ENCODE peak calls at places on chromosomes 1 and 21, in five cellular contexts. B is spleen; S is CD8-positive, alpha-beta T cell; V is lower lobe of right lung; Z is stomach. T is an unnamed sample. For H3K36me3, the result is how much of the 10 kb centered on the place peaks cover.

GRCh38 chr1:173190101-173190895 is 16.8 kb downstream of the TNFSF4 start:
- DNase-seq in S (no peak), Z (peak), V (peak), B (no peak), T (peak)

GRCh38 chr1:23421752-23422312 is 2.7 kb downstream of the TCEA3 start:
- DNase-seq in S (no peak), B (no peak), V (no peak), Z (no peak), T (no peak)

GRCh38 chr1:201172999-201173610 is 17.5 kb upstream of the IGFN1 start:
- DNase-seq in V (no peak), B (no peak), S (no peak), Z (no peak), T (no peak)

GRCh38 chr1:183982172-183982963 is 55.2 kb downstream of the COLGALT2 start:
- DNase-seq in S (no peak), V (no peak), Z (no peak), B (no peak), T (no peak)

GRCh38 chr1:18965206-18966173 is 9.0 kb upstream of the IFFO2 start:
- DNase-seq in Z (no peak), V (no peak), B (peak), S (no peak), T (peak)

GRCh38 chr1:4741876-4742423 is 87.5 kb downstream of the AJAP1 start:
- DNase-seq in Z (no peak), S (no peak), B (no peak), V (no peak), T (no peak)

GRCh38 chr21:41766051-41766882 is 585 bp downstream of the RIPK4 start:
- DNase-seq in V (no peak), B (peak), Z (no peak), S (no peak), T (no peak)

GRCh38 chr1:234745844-234746797 is 136.1 kb upstream of the IRF2BP2 start:
- DNase-seq in V (no peak), S (no peak), B (no peak), Z (no peak), T (peak)

DNA sequence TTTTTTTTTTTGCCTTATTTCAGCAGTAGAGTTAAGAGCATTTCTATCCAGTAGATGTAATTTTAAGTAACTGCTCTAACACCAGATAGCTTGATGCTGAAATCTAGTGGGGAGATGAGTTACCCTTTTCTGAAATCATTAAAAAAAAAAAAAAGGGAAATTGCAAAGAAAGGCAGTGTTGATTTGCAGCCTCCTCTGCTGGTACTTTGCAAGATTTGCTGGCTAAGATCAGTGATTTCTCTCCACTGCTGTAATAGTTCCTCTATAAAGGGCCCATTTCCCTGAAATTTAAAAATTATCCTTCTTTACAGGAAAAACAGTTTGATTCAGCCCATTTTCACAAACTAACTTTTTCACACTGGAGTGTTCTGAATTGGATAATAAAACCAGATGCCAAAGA is 120.6 kb downstream of the PTBP2 start:
- DNase-seq in S (no peak), V (no peak), Z (no peak), B (no peak), T (no peak)
- TF ChIP-seq CTCF in S (no peak), V (no peak), Z (no peak), B (no peak), T (peak)

DNA sequence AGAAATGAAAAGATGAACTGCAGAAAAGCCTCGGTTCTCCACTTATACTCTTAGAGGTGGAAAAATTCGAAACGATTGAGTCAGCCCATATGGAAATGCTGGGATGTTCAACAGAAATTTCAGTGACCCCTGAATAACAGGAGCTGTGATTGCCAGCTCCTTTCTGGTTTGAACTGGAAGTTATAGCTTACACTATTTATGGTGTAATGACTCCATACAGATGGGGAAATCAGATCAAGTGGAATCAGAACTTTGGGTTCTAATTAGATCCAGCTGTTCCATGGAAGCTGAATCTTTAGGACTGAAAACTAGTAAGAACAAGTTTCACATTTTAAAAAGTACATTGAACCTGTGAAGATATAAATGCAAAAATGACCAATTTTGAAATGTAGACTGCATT is 569.3 kb upstream of the ZRANB2 start:
- DNase-seq in Z (no peak), S (no peak), V (no peak), B (no peak), T (no peak)
- H3K4me3 ChIP-seq in Z (no peak), S (no peak), V (no peak), B (no peak), T (no peak)

GRCh38 chr1:35454616-35455015 is 102.6 kb downstream of the KIAA0319L start:
- DNase-seq in Z (no peak), B (no peak), V (no peak), S (no peak), T (no peak)

GRCh38 chr1:35449334-35450008 is 107.7 kb downstream of the KIAA0319L start:
- DNase-seq in S (no peak), V (no peak), Z (no peak), B (no peak), T (peak)

GRCh38 chr1:35454175-35454574 is 103.0 kb downstream of the KIAA0319L start:
- DNase-seq in Z (no peak), V (no peak), B (no peak), S (no peak), T (no peak)

GRCh38 chr1:35451125-35451528 is 106.1 kb downstream of the KIAA0319L start:
- DNase-seq in S (peak), V (peak), Z (peak), B (peak), T (peak)

DNA sequence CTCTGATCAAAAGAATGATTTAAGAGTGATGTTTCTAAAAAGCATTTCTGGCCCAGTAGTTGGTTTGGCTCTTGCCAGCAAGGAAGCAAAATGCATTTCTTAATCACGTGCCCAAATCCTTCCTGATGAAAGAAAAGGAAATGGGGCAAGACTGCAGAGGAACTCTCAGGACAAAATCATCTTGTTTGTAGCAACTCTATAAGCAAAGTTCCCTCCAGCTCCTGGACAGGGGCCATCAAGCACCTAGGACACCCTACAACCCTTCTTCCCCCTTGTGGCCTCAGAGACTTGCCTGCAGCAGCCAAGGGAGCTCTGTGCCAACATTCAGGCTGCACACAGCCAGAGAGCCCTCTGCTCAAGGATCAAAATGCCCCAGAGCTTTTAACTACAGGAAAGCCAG is 105.1 kb downstream of the KIAA0319L start:
- DNase-seq in V (peak), Z (peak), B (no peak), S (no peak), T (no peak)
- H3K36me3 ChIP-seq in V (half or more), Z (under half), B (under half), S (under half), T (under half)

GRCh38 chr1:117971777-117972176 is 42.2 kb downstream of the WDR3 start:
- DNase-seq in S (no peak), V (no peak), Z (no peak), B (no peak), T (no peak)

GRCh38 chr1:117970251-117970650 is 40.7 kb downstream of the WDR3 start:
- DNase-seq in S (no peak), B (no peak), Z (no peak), V (no peak), T (no peak)

GRCh38 chr1:117964290-117965038 is 34.9 kb downstream of the WDR3 start:
- DNase-seq in V (no peak), S (no peak), B (no peak), Z (no peak), T (no peak)

GRCh38 chr1:117967900-117968299 is 38.4 kb downstream of the WDR3 start:
- DNase-seq in Z (no peak), S (no peak), B (no peak), V (no peak), T (no peak)

DNA sequence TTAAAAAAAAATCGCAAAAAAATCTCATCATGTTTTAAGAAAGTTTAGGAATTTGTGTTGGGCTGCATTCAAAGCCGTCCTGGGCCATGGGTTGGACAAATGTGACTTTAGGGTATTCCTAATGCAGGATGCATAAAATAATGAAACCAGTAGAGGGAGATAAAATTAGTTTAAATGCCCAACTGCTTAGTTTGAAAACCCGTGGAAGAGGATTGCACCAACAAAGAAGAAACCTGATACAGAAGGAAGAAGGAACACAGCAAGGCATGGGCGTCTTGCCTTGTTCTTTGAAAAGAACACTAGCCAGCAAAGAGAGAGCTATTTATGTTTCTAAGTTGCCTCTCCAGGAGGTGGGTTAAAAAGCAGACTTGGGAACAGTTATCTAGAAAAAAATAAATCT is 37.9 kb downstream of the WDR3 start:
- DNase-seq in Z (no peak), B (no peak), V (no peak), S (no peak), T (no peak)
- TF ChIP-seq CTCF in Z (no peak), B (no peak), V (no peak), S (no peak), T (no peak)

GRCh38 chr1:209672705-209673630 is 2.2 kb upstream of the G0S2 start:
- DNase-seq in B (no peak), V (no peak), S (no peak), Z (no peak), T (no peak)

GRCh38 chr1:209675567-209676154 is 449 bp downstream of the G0S2 start:
- DNase-seq in Z (peak), V (peak), S (no peak), B (peak), T (no peak)

GRCh38 chr1:209673631-209674417 is 1.4 kb upstream of the G0S2 start:
- DNase-seq in V (no peak), S (no peak), Z (no peak), B (peak), T (no peak)

GRCh38 chr1:209678981-209679539 is 3.8 kb downstream of the G0S2 start:
- DNase-seq in Z (no peak), B (no peak), V (no peak), S (no peak), T (no peak)

DNA sequence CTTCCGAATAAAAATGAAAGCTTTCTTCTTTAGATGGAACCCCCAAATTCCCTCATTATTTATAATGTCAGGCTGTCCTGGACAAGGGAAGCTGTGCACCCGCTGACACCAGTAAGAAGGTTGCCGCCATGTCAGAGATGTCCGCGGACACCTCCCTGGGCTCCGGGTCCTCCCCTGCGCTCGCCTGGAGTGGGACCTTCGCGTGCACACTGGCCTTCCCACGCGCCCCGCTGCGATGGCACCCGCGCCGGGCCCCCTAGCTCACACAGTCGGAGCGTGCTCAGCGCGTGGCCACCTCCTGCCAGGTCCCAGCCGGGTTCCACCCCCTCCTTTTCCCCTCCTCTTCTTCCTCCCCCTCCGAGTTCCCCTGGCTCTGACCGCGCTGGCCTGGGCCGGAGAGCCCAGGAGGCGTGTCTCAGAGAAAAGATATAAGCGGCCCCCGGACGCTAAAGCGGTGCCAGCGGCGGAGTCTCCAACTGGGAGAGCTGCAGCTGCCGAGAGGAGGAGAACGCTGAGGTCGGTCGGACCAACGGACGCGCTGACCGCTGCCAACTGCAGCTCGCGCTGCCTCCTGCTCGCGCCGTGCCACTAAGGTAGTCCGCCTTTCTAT is at the start of gene G0S2:
- DNase-seq in Z (peak), V (peak), B (peak), S (no peak), T (no peak)
- H3K4me3 ChIP-seq in Z (peak), V (peak), B (peak), S (peak), T (peak)

DNA sequence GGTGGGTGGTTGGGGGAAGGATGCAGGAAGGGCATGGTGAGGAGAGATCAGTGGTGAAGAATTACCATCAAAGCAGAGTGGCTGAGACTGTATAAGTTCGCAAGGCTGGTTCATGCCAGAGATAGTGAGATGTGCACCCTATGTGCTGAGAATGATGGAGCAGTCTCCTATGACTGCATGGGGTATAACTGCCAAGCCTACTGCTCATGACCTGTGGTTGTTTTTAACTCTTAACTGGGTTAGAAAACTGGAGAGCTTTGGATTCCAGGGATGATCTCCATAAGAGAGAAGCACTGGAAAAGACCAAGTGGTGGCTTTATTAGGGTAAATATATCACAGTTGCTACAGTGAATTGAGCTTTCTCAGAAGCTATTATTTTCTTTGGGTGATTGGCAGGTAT is 16.2 kb downstream of the WNT2B start:
- DNase-seq in V (no peak), B (no peak), Z (no peak), S (no peak), T (no peak)
- H3K36me3 ChIP-seq in V (under half), B (under half), Z (under half), S (under half), T (under half)

GRCh38 chr1:180217021-180217420 is 13.0 kb upstream of the LHX4 start:
- DNase-seq in V (no peak), B (no peak), S (no peak), Z (no peak), T (no peak)

GRCh38 chr1:180211860-180212229 is 18.2 kb upstream of the LHX4 start:
- DNase-seq in V (no peak), B (no peak), Z (no peak), S (no peak), T (no peak)

GRCh38 chr1:180211156-180211859 is 18.8 kb upstream of the LHX4 start:
- DNase-seq in V (peak), S (no peak), B (peak), Z (no peak), T (no peak)

GRCh38 chr1:180215856-180216625 is 14.0 kb upstream of the LHX4 start:
- DNase-seq in S (no peak), V (no peak), B (no peak), Z (no peak), T (no peak)

DNA sequence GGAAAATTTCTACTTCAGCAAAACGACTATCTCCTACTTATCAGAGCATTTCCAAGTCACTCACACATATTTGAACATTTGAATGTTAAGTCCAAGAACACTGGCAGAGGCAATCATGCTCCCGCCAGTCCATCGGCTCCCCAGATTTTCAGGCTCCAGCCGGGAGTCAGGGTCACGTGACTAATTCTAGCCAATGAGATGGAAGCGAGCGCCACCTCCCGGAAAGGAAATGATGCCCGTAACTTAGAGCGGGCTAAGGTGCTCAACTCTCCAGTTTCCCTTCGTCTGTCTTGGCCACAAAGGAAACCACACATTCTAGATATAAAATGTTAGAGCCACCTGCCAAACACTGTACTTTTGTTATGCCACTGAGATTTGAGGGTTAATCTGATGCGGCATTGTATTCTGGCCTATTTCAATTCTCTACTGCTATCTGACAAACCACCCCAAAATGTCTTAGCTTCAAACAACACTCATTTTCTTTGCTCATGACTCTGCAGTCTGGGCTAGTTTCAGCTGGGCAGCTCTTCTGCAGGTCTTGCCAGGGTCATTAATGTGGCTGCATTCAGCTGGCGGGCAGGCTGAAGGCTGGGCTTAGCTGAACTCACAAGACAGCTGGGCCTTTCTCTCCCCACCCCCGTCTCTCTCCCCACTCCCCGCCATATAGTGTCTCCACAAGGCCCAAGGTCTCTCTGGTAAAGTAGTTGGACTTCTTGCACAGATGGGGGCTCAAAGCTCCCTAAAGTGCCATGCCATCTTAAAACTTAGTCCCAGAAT is 16.5 kb upstream of the LHX4 start:
- DNase-seq in V (no peak), B (peak), S (peak), Z (no peak), T (no peak)
- TF ChIP-seq CTCF in V (no peak), B (no peak), S (no peak), Z (no peak), T (no peak)

GRCh38 chr1:89762431-89762800 is 58.4 kb upstream of the LRRC8D start:
- DNase-seq in Z (no peak), V (no peak), S (no peak), B (no peak), T (no peak)
- H3K4me3 ChIP-seq in Z (peak), V (peak), S (no peak), B (peak), T (peak)

GRCh38 chr1:32887623-32888022 is 1.3 kb downstream of the HPCA start:
- DNase-seq in Z (no peak), S (no peak), V (no peak), B (no peak), T (no peak)

GRCh38 chr1:32889731-32890278 is 3.5 kb downstream of the HPCA start:
- DNase-seq in B (peak), V (no peak), S (no peak), Z (no peak), T (no peak)

GRCh38 chr1:32890516-32891240 is 4.4 kb downstream of the HPCA start:
- DNase-seq in V (no peak), B (peak), Z (no peak), S (no peak), T (no peak)

GRCh38 chr1:32888134-32888533 is 1.8 kb downstream of the HPCA start:
- DNase-seq in V (no peak), Z (no peak), B (no peak), S (no peak), T (no peak)

DNA sequence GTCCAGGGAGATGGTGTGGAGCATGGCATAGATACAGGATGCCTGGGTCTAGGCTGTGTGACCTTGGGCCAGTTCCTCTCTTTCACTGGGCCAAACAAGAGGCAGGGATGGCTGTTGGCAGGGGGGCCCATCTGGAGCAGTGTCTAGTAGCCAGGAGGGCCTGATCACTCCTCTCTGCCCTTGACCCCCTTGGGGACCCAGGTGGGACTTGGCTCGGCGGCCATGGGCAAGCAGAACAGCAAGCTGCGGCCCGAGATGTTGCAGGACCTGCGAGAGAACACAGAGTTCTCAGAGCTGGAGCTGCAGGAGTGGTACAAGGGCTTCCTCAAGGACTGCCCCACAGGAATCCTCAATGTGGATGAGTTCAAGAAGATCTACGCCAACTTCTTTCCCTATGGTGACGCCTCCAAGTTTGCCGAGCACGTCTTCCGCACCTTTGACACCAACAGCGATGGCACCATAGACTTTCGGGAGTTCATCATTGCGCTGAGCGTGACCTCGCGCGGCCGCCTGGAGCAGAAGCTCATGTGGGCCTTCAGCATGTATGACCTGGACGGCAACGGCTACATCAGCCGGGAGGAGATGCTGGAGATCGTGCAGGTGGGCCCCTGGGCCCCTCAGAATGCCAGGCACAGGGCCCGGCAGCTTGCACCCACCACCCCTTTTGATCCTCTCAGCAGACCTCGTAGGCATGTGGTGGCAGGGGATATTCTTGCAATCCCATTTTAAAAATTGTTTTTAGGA is 2.6 kb downstream of the HPCA start:
- DNase-seq in Z (no peak), S (no peak), B (no peak), V (no peak), T (no peak)
- H3K36me3 ChIP-seq in Z (under half), S (under half), B (under half), V (under half), T (under half)

GRCh38 chr1:15997076-15997585 is 6.9 kb upstream of the SRARP start:
- DNase-seq in V (no peak), B (peak), Z (no peak), S (no peak), T (no peak)
- TF ChIP-seq CTCF in V (no peak), B (no peak), Z (no peak), S (no peak), T (no peak)